ENCODE peak calls at places on chromosomes 13 and 19, in ten cellular contexts. Z is MM.1S, A is cardiac muscle cell, E is IMR-90, S is pancreas, O is dorsolateral prefrontal cortex, X is ovary, W is stomach, T is heart right ventricle, Y is GM23338. J is an unnamed sample.

GRCh38 chr19:37220383-37220782 is 2.4 kb downstream of the ZNF383 start:
- DNase-seq in X (no peak), Z (no peak), E (no peak), S (no peak), Y (no peak), O (no peak), T (no peak), W (no peak), A (no peak), J (no peak)

GRCh38 chr13:78239681-78240080 is 321.1 kb upstream of the EDNRB start:
- DNase-seq in T (no peak), S (no peak), E (peak; percentile 1), W (no peak), X (no peak), Y (peak; percentile 13), Z (no peak), O (no peak), A (no peak), J (no peak)

GRCh38 chr19:4811328-4812131 is 20.0 kb downstream of the TICAM1 start:
- DNase-seq in X (peak; percentile 74), Z (peak; percentile 74), E (peak; percentile 45), A (peak; percentile 68), W (peak; percentile 92), O (peak; percentile 68), T (peak; percentile 88), S (peak; percentile 75), Y (peak; percentile 75), J (no peak)

GRCh38 chr19:48480476-48481190 is 11.5 kb downstream of the CYTH2 start:
- DNase-seq in S (no peak), O (peak; percentile 69), A (no peak), Y (peak; percentile 71), Z (no peak), T (peak; percentile 64), W (no peak), E (no peak), X (peak; percentile 61), J (no peak)

GRCh38 chr19:38528931-38529330 is 88.8 kb downstream of the MAP4K1 start:
- DNase-seq in Y (no peak), S (no peak), T (no peak), W (no peak), O (no peak), X (no peak), A (no peak), Z (no peak), E (no peak), J (no peak)

GRCh38 chr19:13981988-13982501 is 24.1 kb downstream of the RFX1 start:
- DNase-seq in Y (no peak), S (no peak), Z (no peak), E (no peak), T (no peak), X (no peak), O (no peak), W (no peak), A (no peak), J (no peak)

GRCh38 chr19:7874080-7874856 is at the start of gene PRR36:
- DNase-seq in T (no peak), Z (no peak), Y (peak; percentile 91), E (no peak), X (no peak), S (peak; percentile 63), W (peak; percentile 72), A (peak; percentile 90), O (peak; percentile 86), J (no peak)

GRCh38 chr13:33284916-33285315 is 639 bp downstream of the STARD13 start:
- DNase-seq in T (no peak), S (no peak), E (no peak), O (no peak), X (no peak), A (no peak), Y (no peak), W (no peak), Z (no peak), J (no peak)

GRCh38 chr19:32908641-32909190 is 39.1 kb upstream of the SLC7A9 start:
- DNase-seq in E (no peak), S (no peak), O (no peak), A (no peak), W (no peak), Y (no peak), Z (no peak), T (no peak), X (no peak), J (no peak)

GRCh38 chr19:4208385-4209094 is 20.8 kb upstream of the EBI3 start:
- DNase-seq in W (no peak), O (no peak), Z (peak; percentile 30), S (no peak), A (no peak), X (no peak), T (no peak), E (peak; percentile 43), Y (peak; percentile 78), J (no peak)

DNA sequence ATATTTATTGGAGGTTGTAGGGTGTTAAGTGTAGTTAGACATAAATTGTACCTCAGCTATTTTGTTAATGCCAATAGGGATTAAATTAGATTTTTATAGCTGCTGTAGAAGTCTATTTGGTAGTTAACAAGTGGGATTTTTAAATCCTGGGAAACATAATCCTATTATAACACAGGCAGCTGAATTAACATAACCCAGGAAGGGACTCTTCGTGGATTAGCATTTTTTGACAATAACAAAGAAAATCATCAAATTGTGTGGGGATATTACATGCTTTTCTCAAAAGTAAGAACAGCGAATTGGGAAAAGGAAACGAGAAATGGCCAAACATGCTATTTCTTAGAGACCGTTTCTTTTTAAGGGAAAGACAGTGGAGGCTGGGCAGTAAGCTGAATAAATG is 172.8 kb downstream of the ZIC5 start:
- DNase-seq in O (no peak), S (no peak), Y (no peak), W (no peak), Z (no peak), A (no peak), T (no peak), X (no peak), E (no peak), J (no peak)
- H3K27ac ChIP-seq in O (no peak overlapping the region), S (no peak overlapping the region), Y (peak overlapping the region; percentile 46), W (no peak overlapping the region), Z (no peak overlapping the region), A (no peak overlapping the region), T (no peak overlapping the region), X (no peak overlapping the region), E (no peak overlapping the region), J (no peak overlapping the region)

GRCh38 chr13:52125547-52125946 is 3.3 kb downstream of the NEK5 start:
- DNase-seq in Z (no peak), S (no peak), E (no peak), T (no peak), A (no peak), X (no peak), W (no peak), Y (no peak), O (no peak), J (no peak)

GRCh38 chr13:52128714-52129700 is at the start of gene NEK5:
- DNase-seq in T (peak; percentile 70), S (peak; percentile 62), E (peak; percentile 25), A (peak; percentile 89), O (no peak), X (peak; percentile 43), Z (peak; percentile 24), W (peak; percentile 72), Y (peak; percentile 96), J (no peak)

GRCh38 chr13:52127378-52127777 is 1.5 kb downstream of the NEK5 start:
- DNase-seq in O (no peak), T (no peak), E (no peak), W (no peak), A (no peak), Y (peak; percentile 5), S (no peak), Z (no peak), X (no peak), J (no peak)

GRCh38 chr13:52130641-52131040 is 1.8 kb upstream of the NEK5 start:
- DNase-seq in Y (no peak), A (no peak), T (no peak), X (no peak), S (no peak), Z (no peak), E (no peak), W (no peak), O (no peak), J (no peak)

GRCh38 chr13:52127783-52128702 is 830 bp downstream of the NEK5 start:
- DNase-seq in O (no peak), E (peak; percentile 53), X (peak; percentile 23), Z (peak; percentile 35), W (peak; percentile 67), A (peak; percentile 70), Y (peak; percentile 86), T (peak; percentile 16), S (peak; percentile 63), J (no peak)
- TF ChIP-seq CTCF in O (peak; percentile 94), E (peak; percentile 88), X (peak; percentile 18), Z (peak; percentile 60), W (peak; percentile 48), A (peak; percentile 79), Y (peak; percentile 88), T (peak; percentile 84), S (peak; percentile 61), J (peak; percentile 32)

GRCh38 chr13:75647126-75647784 is 11.1 kb downstream of the LMO7 start:
- DNase-seq in E (peak; percentile 55), S (no peak), T (no peak), A (no peak), X (no peak), W (no peak), Y (no peak), Z (no peak), O (no peak), J (no peak)
- H3K4me3 ChIP-seq in E (no peak overlapping the region), S (no peak overlapping the region), T (no peak overlapping the region), A (no peak overlapping the region), X (no peak overlapping the region), W (no peak overlapping the region), Y (no peak overlapping the region), Z (no peak overlapping the region), O (no peak overlapping the region), J (no peak overlapping the region)

DNA sequence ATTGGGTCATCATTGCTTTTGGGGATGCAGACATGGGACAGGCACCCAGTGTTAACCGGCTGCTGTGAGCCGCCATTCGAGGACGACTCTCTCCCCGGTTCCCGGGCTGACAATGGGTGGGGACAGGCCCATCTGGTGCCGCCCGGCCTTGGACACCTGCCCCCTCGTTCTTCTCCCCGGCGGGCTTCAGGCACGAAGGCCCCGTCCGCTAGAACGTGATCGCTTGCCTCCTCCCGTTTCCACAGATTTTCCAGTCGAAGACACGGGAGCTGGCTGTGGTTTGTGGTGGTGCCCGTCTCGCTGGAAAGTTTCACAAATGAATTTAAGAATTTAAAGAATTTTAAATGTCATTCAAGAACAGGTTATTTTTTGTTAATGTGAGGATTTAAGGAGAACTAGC is 2.0 kb downstream of the PALM start:
- DNase-seq in X (peak; percentile 57), Z (no peak), Y (no peak), T (no peak), O (no peak), W (no peak), S (no peak), A (no peak), E (no peak), J (no peak)
- H3K27ac ChIP-seq in X (peak overlapping the region; percentile 93), Z (no peak overlapping the region), Y (no peak overlapping the region), T (peak overlapping the region; percentile 81), O (peak overlapping the region; percentile 75), W (peak overlapping the region; percentile 84), S (no peak overlapping the region), A (no peak overlapping the region), E (no peak overlapping the region), J (peak overlapping the region; percentile 87)

GRCh38 chr13:76759877-76760276 is 126.3 kb downstream of the KCTD12 start:
- DNase-seq in A (peak; percentile 5), Z (no peak), W (no peak), O (no peak), X (no peak), S (no peak), E (peak; percentile 18), Y (no peak), T (no peak), J (no peak)
- TF ChIP-seq CTCF in A (peak; percentile 13), Z (no peak), W (no peak), O (no peak), X (no peak), S (no peak), E (no peak), Y (no peak), T (no peak), J (no peak)